ENCODE peak calls at places on chromosomes 12 and 14, in nine cellular contexts. N is stimulated activated CD4-positive, alpha-beta T cell treated with anti-CD3 and anti-CD28 coated beads, Interleukin-4, amount 100 ng/mL, for 48 hours; A is pancreas; G is body of pancreas; P is Jurkat, Clone E6-1; T is GDM1; K is NCI-H1092; E is activated effector memory CD4-positive, alpha-beta T cell treated with Interleukin-2 at 50 U/mL for 16 hours; F is CD8-positive, alpha-beta memory T cell. X is an unnamed sample.
A peak's percentile ranks its signal among the peaks of the same experiment; 100 is the strongest.

GRCh38 chr14:71688576-71688975 is 243.7 kb upstream of the RGS6 start:
- DNase-seq in T (no peak), N (no peak), P (no peak), G (no peak), F (no peak), A (no peak), K (no peak), E (no peak), X (no peak)

GRCh38 chr14:74592476-74593191 is 19.4 kb downstream of the LTBP2 start:
- DNase-seq in A (no peak), F (no peak), E (no peak), T (no peak), K (no peak), G (no peak), P (no peak), N (no peak), X (no peak)

GRCh38 chr12:2335517-2335916 is 282.7 kb downstream of the CACNA1C start:
- DNase-seq in A (no peak), F (no peak), T (no peak), G (no peak), P (no peak), E (no peak), N (no peak), K (no peak), X (no peak)

GRCh38 chr14:19873178-19873577 is 1.8 kb upstream of the OR4K2 start:
- DNase-seq in N (no peak), P (no peak), F (no peak), E (no peak), A (no peak), K (no peak), T (no peak), G (no peak), X (no peak)

GRCh38 chr14:55518391-55518790 is 61.6 kb upstream of the KTN1 start:
- DNase-seq in N (no peak), T (no peak), P (no peak), K (no peak), A (no peak), G (no peak), F (no peak), E (no peak), X (no peak)

GRCh38 chr12:6684609-6685008 is 4.6 kb downstream of the ZNF384 start:
- DNase-seq in N (no peak), G (peak; percentile 17), T (no peak), E (no peak), F (no peak), A (no peak), P (peak; percentile 64), K (peak; percentile 14), X (peak; percentile 37)

GRCh38 chr12:125120566-125120965 is 55.3 kb downstream of the AACS start:
- DNase-seq in K (no peak), E (no peak), G (no peak), A (no peak), F (no peak), N (no peak), P (no peak), T (no peak), X (no peak)

GRCh38 chr14:37168721-37169120 is 3.7 kb downstream of the SLC25A21 start:
- DNase-seq in G (peak; percentile 14), F (no peak), A (no peak), E (no peak), N (no peak), K (no peak), T (no peak), P (no peak), X (no peak)

GRCh38 chr12:104704224-104704623 is 247.5 kb downstream of the CHST11 start:
- DNase-seq in N (no peak), P (no peak), T (no peak), E (no peak), G (no peak), K (no peak), F (no peak), A (no peak), X (no peak)

GRCh38 chr14:101220921-101221510 is 317.5 kb upstream of the RTL1 start:
- DNase-seq in T (no peak), F (no peak), N (no peak), K (no peak), E (no peak), A (no peak), G (no peak), P (no peak), X (no peak)

GRCh38 chr12:89470741-89471504 is 53.7 kb downstream of the GALNT4 start:
- DNase-seq in T (peak; percentile 41), A (no peak), G (no peak), F (no peak), N (no peak), P (peak; percentile 40), K (peak; percentile 3), E (no peak), X (no peak)

GRCh38 chr14:102415671-102416070 is 52.9 kb downstream of the TECPR2 start:
- DNase-seq in E (no peak), N (no peak), F (no peak), A (no peak), K (no peak), G (no peak), P (no peak), T (no peak), X (no peak)

GRCh38 chr14:61566537-61567225 is 128.6 kb upstream of the HIF1A start:
- DNase-seq in E (no peak), K (no peak), T (no peak), N (no peak), P (no peak), G (no peak), F (no peak), A (no peak), X (no peak)

GRCh38 chr14:64110832-64111231 is 183.3 kb downstream of the ESR2 start:
- DNase-seq in A (no peak), G (no peak), F (no peak), P (no peak), K (no peak), T (no peak), N (no peak), E (no peak), X (no peak)

GRCh38 chr12:99619389-99620158 is 28.0 kb upstream of the GARIN6 start:
- DNase-seq in G (no peak), T (peak; percentile 21), K (no peak), P (peak; percentile 26), N (no peak), A (no peak), F (no peak), E (no peak), X (no peak)

GRCh38 chr14:50366115-50366514 is 30.6 kb downstream of the CDKL1 start:
- DNase-seq in T (no peak), P (no peak), G (peak; percentile 41), F (no peak), A (peak; percentile 36), E (no peak), K (no peak), N (no peak), X (no peak)

GRCh38 chr12:21169878-21170472 is 39.0 kb downstream of the SLCO1B1 start:
- DNase-seq in E (no peak), G (peak; percentile 65), F (no peak), K (peak; percentile 13), N (peak; percentile 21), A (peak; percentile 60), T (no peak), P (peak; percentile 55), X (peak; percentile 17)

GRCh38 chr12:53076461-53076860 is 2.7 kb downstream of the SPRYD3 start:
- DNase-seq in T (no peak), F (no peak), A (no peak), K (no peak), G (no peak), E (no peak), N (no peak), P (no peak), X (no peak)

GRCh38 chr12:104720346-104721064 is 237.6 kb downstream of the SLC41A2 start:
- DNase-seq in N (no peak), E (peak; percentile 59), F (peak; percentile 83), K (no peak), P (peak; percentile 93), T (no peak), A (no peak), G (no peak), X (peak; percentile 63)

GRCh38 chr12:116319851-116320621 is 42.5 kb upstream of the MED13L start:
- DNase-seq in T (peak; percentile 66), K (no peak), E (no peak), F (no peak), P (no peak), G (peak; percentile 30), A (no peak), N (peak; percentile 9), X (no peak)

GRCh38 chr14:100223332-100224171 is 15.4 kb upstream of the YY1 start:
- DNase-seq in G (no peak), T (no peak), E (no peak), P (peak; percentile 56), N (no peak), K (no peak), F (no peak), A (no peak), X (no peak)

GRCh38 chr12:26276709-26277108 is 81.3 kb downstream of the SSPN start:
- DNase-seq in T (no peak), E (no peak), A (no peak), P (no peak), N (no peak), G (no peak), K (no peak), F (no peak), X (no peak)

GRCh38 chr12:49793620-49794019 is 34.6 kb downstream of the NCKAP5L start:
- DNase-seq in P (no peak), K (no peak), N (no peak), F (no peak), T (no peak), A (no peak), E (no peak), G (no peak), X (no peak)

GRCh38 chr12:116534341-116535121 is 24.6 kb upstream of the MAP1LC3B2 start:
- DNase-seq in E (no peak), F (no peak), K (no peak), P (no peak), A (peak; percentile 16), G (peak; percentile 45), N (no peak), T (no peak), X (no peak)

GRCh38 chr12:66417217-66417616 is 114.9 kb downstream of the HELB start:
- DNase-seq in P (no peak), A (no peak), E (no peak), N (no peak), G (no peak), T (no peak), F (no peak), K (no peak), X (no peak)

GRCh38 chr14:25007832-25008231 is 42.1 kb downstream of the STXBP6 start:
- DNase-seq in N (no peak), F (no peak), T (no peak), E (no peak), G (peak; percentile 90), P (no peak), K (no peak), A (peak; percentile 69), X (no peak)

GRCh38 chr12:2343672-2344071 is 290.9 kb downstream of the CACNA1C start:
- DNase-seq in P (no peak), T (no peak), K (no peak), E (no peak), A (no peak), F (no peak), G (no peak), N (no peak), X (no peak)

GRCh38 chr12:40945772-40946171 is 242.3 kb upstream of the PDZRN4 start:
- DNase-seq in E (no peak), K (no peak), T (no peak), P (no peak), A (no peak), G (no peak), F (no peak), N (no peak), X (no peak)

GRCh38 chr12:6282453-6282840 is 28.0 kb upstream of the PLEKHG6 start:
- DNase-seq in E (no peak), K (no peak), P (no peak), G (no peak), A (no peak), F (no peak), N (no peak), T (no peak), X (no peak)

GRCh38 chr14:52348796-52349195 is 34.7 kb downstream of the PTGER2 start:
- DNase-seq in N (no peak), P (no peak), K (no peak), E (no peak), T (no peak), F (no peak), G (no peak), A (no peak), X (no peak)

GRCh38 chr12:49342914-49343731 is 3.6 kb upstream of the DNAJC22 start:
- DNase-seq in A (peak; percentile 15), P (no peak), F (no peak), E (no peak), T (no peak), N (no peak), K (no peak), G (no peak), X (no peak)